ENCODE peak calls at places on chromosomes 11 and 22, in nine cellular contexts. F is mammary epithelial cell, W is adrenal gland, B is Peyer's patch, M is PC-9, T is transverse colon, I is HCT116, G is fibroblast of lung, O is colonic mucosa. V is an unnamed sample. For H3K4me1, the result is how much of the 10 kb centered on the place peaks cover.

GRCh38 chr11:111829185-111829968 is 42.0 kb downstream of the ALG9 start:
- DNase-seq in F (no peak), W (no peak), B (no peak), M (no peak), T (no peak), I (no peak), G (no peak), O (no peak), V (no peak)

GRCh38 chr22:28500005-28500404 is 179.6 kb downstream of the TTC28 start:
- DNase-seq in F (no peak), W (no peak), B (no peak), M (no peak), T (no peak), I (no peak), G (no peak), O (no peak), V (no peak)

GRCh38 chr11:43507171-43507570 is 148.5 kb downstream of the TTC17 start:
- DNase-seq in F (no peak), W (no peak), B (no peak), M (no peak), T (no peak), I (no peak), G (no peak), O (no peak), V (no peak)

GRCh38 chr11:112042161-112042960 is 17.2 kb downstream of the DLAT start:
- DNase-seq in F (peak), W (no peak), B (no peak), M (no peak), T (no peak), I (peak), G (peak), O (no peak), V (peak)

GRCh38 chr11:69318093-69318420 is 24.1 kb downstream of the MYEOV start:
- DNase-seq in F (no peak), W (no peak), B (no peak), M (no peak), T (no peak), I (no peak), G (no peak), O (no peak), V (no peak)

GRCh38 chr11:56843816-56844215 is 95.3 kb upstream of the OR9G4 start:
- DNase-seq in F (peak), W (no peak), B (no peak), M (no peak), T (no peak), I (no peak), G (no peak), O (no peak), V (no peak)

GRCh38 chr11:10651579-10652361 is 41.8 kb downstream of the IRAG1 start:
- DNase-seq in F (no peak), W (no peak), B (peak), M (no peak), T (no peak), I (peak), G (peak), O (no peak), V (peak)

GRCh38 chr11:119196833-119197483 is 9.2 kb upstream of the CBL start:
- DNase-seq in F (peak), W (peak), B (peak), M (peak), T (peak), I (peak), G (peak), O (peak), V (peak)

GRCh38 chr11:3051435-3052108 is 5.7 kb downstream of the CARS1 start:
- DNase-seq in F (no peak), W (no peak), B (no peak), M (no peak), T (no peak), I (no peak), G (no peak), O (no peak), V (no peak)

GRCh38 chr11:61298663-61299244 is 3.6 kb upstream of the VWCE start:
- DNase-seq in F (no peak), W (no peak), B (no peak), M (no peak), T (no peak), I (no peak), G (peak), O (no peak), V (no peak)

GRCh38 chr22:19993926-19994325 is 22.7 kb downstream of the ARVCF start:
- DNase-seq in F (no peak), W (no peak), B (no peak), M (no peak), T (no peak), I (no peak), G (no peak), O (no peak), V (no peak)

GRCh38 chr22:32475428-32476010 is 908 bp downstream of the FBXO7 start:
- DNase-seq in F (no peak), W (peak), B (peak), M (peak), T (peak), I (peak), G (peak), O (peak), V (peak)

GRCh38 chr11:132312161-132312560 is 941.7 kb downstream of the NTM start:
- DNase-seq in F (peak), W (no peak), B (no peak), M (no peak), T (no peak), I (no peak), G (peak), O (no peak), V (no peak)

GRCh38 chr11:3996651-3997050 is 97.9 kb upstream of the RRM1 start:
- DNase-seq in F (no peak), W (no peak), B (no peak), M (no peak), T (no peak), I (no peak), G (no peak), O (no peak), V (no peak)

GRCh38 chr11:27119396-27119795 is 78.8 kb downstream of the BBOX1 start:
- DNase-seq in F (no peak), W (no peak), B (no peak), M (no peak), T (no peak), I (no peak), G (no peak), O (no peak), V (no peak)

GRCh38 chr11:62269654-62270278 is at the start of gene SCGB2A2:
- DNase-seq in F (peak), W (peak), B (no peak), M (no peak), T (no peak), I (peak), G (no peak), O (no peak), V (no peak)

GRCh38 chr11:18322818-18323570 is 627 bp downstream of the GTF2H1 start:
- DNase-seq in F (no peak), W (no peak), B (no peak), M (no peak), T (no peak), I (no peak), G (peak), O (no peak), V (no peak)

GRCh38 chr11:8288166-8288772 is 24.6 kb upstream of the LMO1 start:
- DNase-seq in F (no peak), W (no peak), B (peak), M (no peak), T (no peak), I (no peak), G (no peak), O (peak), V (no peak)

GRCh38 chr11:95520765-95521542 is 268.6 kb downstream of the FAM76B start:
- DNase-seq in F (peak), W (peak), B (no peak), M (no peak), T (no peak), I (no peak), G (peak), O (no peak), V (no peak)

GRCh38 chr11:20368441-20368840 is 4.9 kb downstream of the HTATIP2 start:
- DNase-seq in F (peak), W (no peak), B (no peak), M (no peak), T (no peak), I (no peak), G (peak), O (no peak), V (no peak)

GRCh38 chr11:130315354-130315970 is 745 bp upstream of the ZBTB44 start:
- DNase-seq in F (no peak), W (peak), B (peak), M (peak), T (peak), I (no peak), G (no peak), O (peak), V (no peak)

GRCh38 chr11:128686745-128687177 is 7.1 kb upstream of the FLI1 start:
- DNase-seq in F (peak), W (no peak), B (peak), M (no peak), T (peak), I (no peak), G (peak), O (no peak), V (no peak)

DNA sequence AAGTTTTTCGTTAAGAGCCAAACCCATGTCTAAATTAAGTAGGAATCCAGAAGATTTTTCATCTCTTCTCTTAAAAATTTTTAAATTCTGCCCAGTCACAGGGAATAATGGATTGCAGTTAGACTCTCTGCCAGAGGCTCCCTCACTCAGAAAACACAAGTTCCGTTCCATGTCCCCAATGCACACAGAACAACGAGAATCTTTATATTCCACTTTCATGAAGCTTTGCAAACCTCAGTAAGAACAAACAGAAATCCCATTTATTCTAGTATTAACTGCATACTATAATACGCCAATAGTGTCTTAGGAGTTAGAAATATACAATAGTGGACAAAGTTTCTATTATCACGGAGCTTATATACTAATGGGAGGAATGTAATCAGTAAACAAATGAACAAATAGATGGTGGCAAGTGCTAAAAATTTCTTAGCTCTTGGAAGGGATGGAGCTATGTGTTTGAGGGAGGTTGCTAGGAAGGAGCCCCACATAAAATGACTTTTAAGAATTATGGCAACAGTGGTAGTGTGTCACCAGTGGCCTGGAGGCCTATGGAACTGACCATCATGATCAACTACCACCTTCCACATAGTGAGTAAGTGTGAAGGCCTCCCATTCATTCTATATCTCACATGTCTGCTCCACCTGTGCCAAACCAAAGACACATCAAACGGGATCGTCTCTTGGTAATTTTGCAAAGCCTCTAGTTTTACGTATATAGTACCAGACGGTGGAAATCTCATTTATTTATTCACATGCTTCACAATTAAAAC is 24.9 kb downstream of the PICALM start:
- DNase-seq in F (no peak), W (no peak), B (no peak), M (no peak), T (no peak), I (no peak), G (no peak), O (no peak), V (no peak)
- H3K4me1 ChIP-seq in F (under half), W (under half), B (under half), M (under half), T (half or more), I (under half), G (under half), O (under half), V (under half)

GRCh38 chr11:22779850-22780249 is 49.8 kb downstream of the SVIP start:
- DNase-seq in F (no peak), W (no peak), B (no peak), M (no peak), T (no peak), I (no peak), G (no peak), O (no peak), V (no peak)

GRCh38 chr11:22774716-22775115 is 54.9 kb downstream of the SVIP start:
- DNase-seq in F (no peak), W (no peak), B (no peak), M (no peak), T (no peak), I (no peak), G (no peak), O (no peak), V (no peak)

GRCh38 chr11:22780914-22781593 is 48.5 kb downstream of the SVIP start:
- DNase-seq in F (no peak), W (no peak), B (no peak), M (no peak), T (no peak), I (no peak), G (no peak), O (no peak), V (no peak)

GRCh38 chr11:22778642-22779041 is 51.0 kb downstream of the SVIP start:
- DNase-seq in F (no peak), W (no peak), B (no peak), M (no peak), T (no peak), I (no peak), G (no peak), O (no peak), V (no peak)

DNA sequence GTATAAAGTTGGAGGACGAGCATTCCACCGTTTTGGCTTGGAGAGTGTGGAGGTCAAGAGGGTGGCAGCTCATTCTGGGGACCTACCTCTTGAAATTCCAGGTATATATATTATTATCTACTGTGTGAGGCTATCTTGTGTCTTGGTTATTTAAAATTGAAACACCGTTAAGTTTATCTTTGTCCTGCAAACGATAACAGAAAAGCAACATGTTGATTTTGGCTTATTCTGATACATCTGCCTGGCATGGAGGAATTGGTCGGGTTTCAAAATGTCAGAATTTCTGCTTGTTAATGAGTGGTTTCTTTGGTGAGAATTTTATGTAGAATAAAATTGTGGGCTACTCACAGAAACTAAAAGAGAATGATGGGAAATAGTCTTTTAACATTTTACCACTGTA is 54.4 kb downstream of the SVIP start:
- DNase-seq in F (no peak), W (no peak), B (no peak), M (no peak), T (no peak), I (no peak), G (no peak), O (no peak), V (no peak)
- H3K27ac ChIP-seq in F (no peak), W (no peak), B (no peak), M (no peak), T (no peak), I (no peak), G (no peak), O (no peak), V (no peak)

DNA sequence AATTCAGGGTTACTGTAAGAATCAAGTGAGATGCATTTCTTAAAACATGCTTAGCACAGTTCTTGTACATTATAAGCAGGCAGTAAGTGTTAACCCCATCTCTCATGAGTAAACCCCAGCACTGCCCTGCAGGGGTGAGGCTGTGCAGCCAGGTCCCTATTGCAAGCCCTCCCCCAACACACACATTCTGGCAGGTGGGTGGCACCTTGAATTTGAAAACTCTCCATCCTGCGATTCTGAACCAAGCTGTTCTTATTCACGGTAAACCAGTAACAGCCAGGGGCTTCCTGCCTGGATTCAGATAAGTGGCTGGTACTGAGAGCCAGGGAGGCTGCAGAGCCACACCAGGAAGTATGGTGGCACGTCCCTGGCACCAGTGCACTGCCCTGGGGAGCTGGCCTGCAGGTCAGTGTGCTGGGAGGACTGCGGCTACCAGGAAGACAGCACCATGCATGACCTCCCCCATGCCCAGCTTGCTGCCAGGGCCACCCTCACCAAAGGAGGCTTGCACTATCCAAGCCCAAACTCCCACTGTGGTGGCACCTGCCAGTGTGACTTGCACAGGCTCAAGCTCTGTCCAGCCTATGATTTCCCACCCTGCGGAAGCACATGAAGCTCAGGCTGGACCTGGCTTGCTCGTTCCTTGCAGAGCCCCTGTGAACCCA is 88.0 kb downstream of the MICAL2 start:
- DNase-seq in F (no peak), W (no peak), B (no peak), M (no peak), T (no peak), I (no peak), G (no peak), O (no peak), V (no peak)
- H3K4me1 ChIP-seq in F (under half), W (under half), B (under half), M (under half), T (under half), I (under half), G (under half), O (under half), V (under half)

GRCh38 chr11:28757725-28758515 is 649.7 kb downstream of the METTL15 start:
- DNase-seq in F (no peak), W (no peak), B (no peak), M (peak), T (no peak), I (no peak), G (peak), O (no peak), V (no peak)
- H3K27ac ChIP-seq in F (no peak), W (no peak), B (no peak), M (peak), T (no peak), I (no peak), G (no peak), O (no peak), V (no peak)

GRCh38 chr22:45959719-45960476 is 17.1 kb downstream of the WNT7B start:
- DNase-seq in F (no peak), W (no peak), B (no peak), M (no peak), T (no peak), I (no peak), G (no peak), O (no peak), V (no peak)

GRCh38 chr22:45962431-45962712 is 14.6 kb downstream of the WNT7B start:
- DNase-seq in F (no peak), W (no peak), B (no peak), M (no peak), T (no peak), I (no peak), G (no peak), O (no peak), V (no peak)

GRCh38 chr22:45962756-45963155 is 14.2 kb downstream of the WNT7B start:
- DNase-seq in F (no peak), W (no peak), B (no peak), M (peak), T (no peak), I (no peak), G (peak), O (no peak), V (no peak)

GRCh38 chr22:45960477-45961386 is 16.2 kb downstream of the WNT7B start:
- DNase-seq in F (no peak), W (no peak), B (no peak), M (peak), T (no peak), I (no peak), G (peak), O (no peak), V (no peak)

DNA sequence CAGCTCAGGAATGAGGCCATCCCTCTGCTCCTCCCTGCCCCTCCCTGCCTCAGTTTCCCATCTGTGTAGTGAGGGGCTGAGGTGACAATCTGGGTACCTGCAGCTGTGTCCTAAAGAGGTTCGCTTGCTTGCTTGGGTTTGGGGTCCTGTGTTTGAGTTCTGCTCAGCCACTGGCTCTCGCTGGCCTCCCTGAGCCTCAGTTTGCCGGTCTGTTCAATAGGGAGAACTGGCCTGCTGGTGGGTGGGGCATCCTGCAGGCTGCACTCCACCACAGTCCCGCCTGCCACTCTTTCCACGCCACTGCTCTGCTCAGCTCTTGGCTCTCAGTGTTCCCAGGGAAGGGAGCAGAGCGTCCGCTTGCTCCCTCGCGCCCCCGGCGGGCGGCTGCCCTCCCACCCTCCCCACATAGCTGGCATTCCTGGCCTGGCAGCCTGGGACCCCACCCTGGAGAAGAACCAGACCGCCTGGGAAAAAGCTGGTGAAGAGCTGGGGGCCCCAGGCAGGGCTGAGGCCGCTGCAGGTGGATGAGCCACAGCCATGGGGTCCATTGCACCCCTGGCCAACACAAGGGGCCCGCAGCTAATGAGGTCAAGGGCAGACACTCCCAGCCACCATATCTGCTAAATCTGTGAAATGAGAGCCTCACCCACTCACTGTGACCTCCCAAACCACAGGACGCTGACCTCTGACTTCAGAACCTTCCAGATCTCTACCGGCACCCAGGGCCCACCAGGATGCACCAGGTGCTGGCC is 15.1 kb downstream of the WNT7B start:
- DNase-seq in F (no peak), W (no peak), B (no peak), M (peak), T (no peak), I (no peak), G (no peak), O (no peak), V (no peak)
- H3K4me1 ChIP-seq in F (under half), W (under half), B (under half), M (under half), T (under half), I (under half), G (under half), O (under half), V (under half)

GRCh38 chr22:37842015-37842793 is 1.9 kb downstream of the ANKRD54 start:
- DNase-seq in F (no peak), W (peak), B (no peak), M (no peak), T (no peak), I (no peak), G (no peak), O (peak), V (no peak)
- H3K27ac ChIP-seq in F (no peak), W (peak), B (no peak), M (no peak), T (peak), I (no peak), G (no peak), O (peak), V (no peak)

GRCh38 chr11:134372536-134372935 is 39.5 kb downstream of the B3GAT1 start:
- DNase-seq in F (no peak), W (no peak), B (no peak), M (no peak), T (no peak), I (no peak), G (no peak), O (no peak), V (no peak)

GRCh38 chr11:134370526-134371435 is 39.0 kb downstream of the GLB1L2 start:
- DNase-seq in F (no peak), W (no peak), B (no peak), M (no peak), T (no peak), I (no peak), G (no peak), O (no peak), V (no peak)

GRCh38 chr11:134367781-134368180 is 36.0 kb downstream of the GLB1L2 start:
- DNase-seq in F (no peak), W (no peak), B (no peak), M (no peak), T (no peak), I (no peak), G (no peak), O (no peak), V (no peak)

GRCh38 chr11:134371436-134372185 is 39.8 kb downstream of the GLB1L2 start:
- DNase-seq in F (no peak), W (no peak), B (no peak), M (no peak), T (no peak), I (no peak), G (no peak), O (no peak), V (no peak)

GRCh38 chr11:134369656-134370525 is 38.1 kb downstream of the GLB1L2 start:
- DNase-seq in F (no peak), W (no peak), B (no peak), M (no peak), T (no peak), I (no peak), G (no peak), O (no peak), V (no peak)
- H3K4me1 ChIP-seq in F (under half), W (under half), B (under half), M (under half), T (under half), I (under half), G (under half), O (under half), V (under half)

V was measured in SJCRH30.